ENCODE peak calls at places on chromosomes 7 and 10, in seven cellular contexts. R, O, K, J, D, M and L are unnamed samples. For H3K4me1, the result is how much of the 10 kb centered on the place peaks cover.

GRCh38 chr7:106518239-106518638 is 142.7 kb downstream of the CCDC71L start:
- DNase-seq in M (no peak), R (no peak), J (no peak), O (no peak), K (no peak), D (no peak), L (no peak)

GRCh38 chr10:110268931-110269640 is 35.6 kb downstream of the SMNDC1 start:
- DNase-seq in R (no peak), M (no peak), K (no peak), J (no peak), D (no peak), O (peak), L (no peak)

GRCh38 chr7:139687980-139688632 is 89.7 kb downstream of the HIPK2 start:
- DNase-seq in M (peak), J (no peak), D (peak), R (no peak), O (no peak), K (peak), L (no peak)

GRCh38 chr10:115092555-115093285 is 445 bp upstream of the ATRNL1 start:
- DNase-seq in D (peak), M (peak), R (peak), J (peak), K (no peak), O (peak), L (no peak)

GRCh38 chr7:2010101-2010500 is 222.6 kb downstream of the MAD1L1 start:
- DNase-seq in O (no peak), M (no peak), D (no peak), R (peak), J (peak), K (no peak), L (peak)

GRCh38 chr10:28890121-28890950 is 213.0 kb downstream of the BAMBI start:
- DNase-seq in D (peak), K (no peak), R (no peak), M (no peak), O (no peak), J (no peak), L (no peak)

GRCh38 chr10:128526793-128527375 is 400.7 kb upstream of the MKI67 start:
- DNase-seq in O (peak), M (no peak), J (no peak), K (no peak), D (no peak), R (no peak), L (no peak)

GRCh38 chr10:76429642-76430041 is 998.2 kb downstream of the LRMDA start:
- DNase-seq in O (no peak), M (no peak), D (no peak), K (no peak), J (no peak), R (no peak), L (no peak)

GRCh38 chr10:42768581-42769152 is 13.9 kb upstream of the BMS1 start:
- DNase-seq in K (no peak), O (no peak), R (peak), J (no peak), M (no peak), D (no peak), L (no peak)

GRCh38 chr10:103835121-103836045 is 20.0 kb downstream of the SH3PXD2A start:
- DNase-seq in J (no peak), O (peak), R (peak), K (no peak), D (no peak), M (no peak), L (peak)

GRCh38 chr10:119541459-119542356 is 811 bp downstream of the RGS10 start:
- DNase-seq in D (no peak), M (no peak), K (peak), J (peak), O (peak), R (peak), L (peak)

GRCh38 chr10:112701528-112702295 is 248.3 kb upstream of the TCF7L2 start:
- DNase-seq in D (no peak), O (no peak), K (no peak), R (no peak), J (no peak), M (no peak), L (no peak)

GRCh38 chr7:124752310-124752709 is 13.3 kb downstream of the GPR37 start:
- DNase-seq in O (no peak), D (peak), K (no peak), J (no peak), M (no peak), R (no peak), L (no peak)

GRCh38 chr7:115910541-115911164 is 119.9 kb downstream of the TFEC start:
- DNase-seq in O (no peak), R (no peak), M (peak), J (no peak), K (peak), D (peak), L (no peak)

GRCh38 chr7:116209561-116210070 is 723 bp upstream of the TES start:
- DNase-seq in R (no peak), O (no peak), K (no peak), D (peak), J (no peak), M (no peak), L (no peak)

GRCh38 chr10:106506509-106507265 is 657.8 kb downstream of the SORCS1 start:
- DNase-seq in M (peak), O (no peak), R (no peak), K (peak), D (no peak), J (no peak), L (no peak)

GRCh38 chr10:31536297-31536696 is 217.3 kb downstream of the ZEB1 start:
- DNase-seq in M (no peak), K (no peak), J (no peak), D (no peak), O (no peak), R (no peak), L (no peak)

GRCh38 chr7:98105942-98106544 is 619 bp upstream of the LMTK2 start:
- DNase-seq in K (peak), J (no peak), R (no peak), M (peak), D (no peak), O (no peak), L (no peak)

GRCh38 chr10:15455456-15455855 is 84.4 kb upstream of the FAM171A1 start:
- DNase-seq in M (no peak), R (no peak), D (peak), K (no peak), J (no peak), O (no peak), L (no peak)

GRCh38 chr10:4083509-4084003 is 298.5 kb upstream of the KLF6 start:
- DNase-seq in R (no peak), M (no peak), K (no peak), J (no peak), O (no peak), D (peak), L (no peak)

GRCh38 chr7:27143022-27143949 is at the start of gene HOXA5:
- DNase-seq in M (peak), R (peak), O (peak), D (peak), K (no peak), J (peak), L (no peak)

GRCh38 chr10:184911-185310 is 49.7 kb downstream of the ZMYND11 start:
- DNase-seq in O (no peak), K (peak), D (no peak), J (no peak), R (no peak), M (peak), L (no peak)

GRCh38 chr7:137006293-137006692 is 137.8 kb downstream of the CHRM2 start:
- DNase-seq in K (peak), O (peak), R (no peak), M (no peak), J (no peak), D (no peak), L (no peak)

GRCh38 chr7:41955475-41956243 is 252.8 kb upstream of the INHBA start:
- DNase-seq in R (peak), K (peak), D (peak), J (peak), O (peak), M (peak), L (peak)

GRCh38 chr7:133649593-133649992 is 396.7 kb downstream of the EXOC4 start:
- DNase-seq in O (no peak), D (no peak), M (no peak), J (no peak), K (no peak), R (no peak), L (no peak)

GRCh38 chr10:127550861-127551260 is 1.8 kb downstream of the NPS start:
- DNase-seq in D (no peak), R (no peak), K (peak), J (no peak), M (no peak), O (no peak), L (no peak)

GRCh38 chr7:148327379-148327778 is 263.2 kb upstream of the C7orf33 start:
- DNase-seq in K (peak), M (peak), D (peak), O (no peak), J (no peak), R (no peak), L (no peak)

GRCh38 chr7:15140431-15140830 is 237.9 kb upstream of the DGKB start:
- DNase-seq in R (no peak), K (no peak), D (no peak), M (no peak), O (no peak), J (no peak), L (no peak)

GRCh38 chr7:134374791-134375190 is 58.1 kb upstream of the SLC35B4 start:
- DNase-seq in O (no peak), J (no peak), R (no peak), M (no peak), K (no peak), D (no peak), L (no peak)

GRCh38 chr7:151553356-151553755 is 33.7 kb upstream of the RHEB start:
- DNase-seq in D (no peak), K (no peak), J (no peak), O (no peak), R (no peak), M (no peak), L (no peak)

GRCh38 chr7:45644237-45644636 is 70.1 kb downstream of the ADCY1 start:
- DNase-seq in R (no peak), J (no peak), M (no peak), D (no peak), K (no peak), O (no peak), L (no peak)

GRCh38 chr10:129950651-129951050 is 13.4 kb downstream of the EBF3 start:
- DNase-seq in O (no peak), D (no peak), K (no peak), R (no peak), J (no peak), M (no peak), L (no peak)

GRCh38 chr10:58734116-58734515 is 221.4 kb downstream of the BICC1 start:
- DNase-seq in D (no peak), M (no peak), R (no peak), K (no peak), J (no peak), O (no peak), L (no peak)

GRCh38 chr7:73341877-73342276 is 13.9 kb downstream of the FKBP6 start:
- DNase-seq in K (peak), R (no peak), J (no peak), M (peak), D (peak), O (no peak), L (no peak)

GRCh38 chr10:86931872-86932271 is 25.5 kb downstream of the MMRN2 start:
- DNase-seq in D (no peak), M (no peak), K (peak), J (no peak), R (no peak), O (no peak), L (no peak)

GRCh38 chr7:44963526-44964290 is 15.1 kb downstream of the MYO1G start:
- DNase-seq in J (peak), O (no peak), K (no peak), R (peak), D (no peak), M (no peak), L (no peak)

GRCh38 chr7:76329479-76329878 is 27.0 kb downstream of the HSPB1 start:
- DNase-seq in K (no peak), J (no peak), R (peak), O (no peak), D (no peak), M (no peak), L (no peak)

DNA sequence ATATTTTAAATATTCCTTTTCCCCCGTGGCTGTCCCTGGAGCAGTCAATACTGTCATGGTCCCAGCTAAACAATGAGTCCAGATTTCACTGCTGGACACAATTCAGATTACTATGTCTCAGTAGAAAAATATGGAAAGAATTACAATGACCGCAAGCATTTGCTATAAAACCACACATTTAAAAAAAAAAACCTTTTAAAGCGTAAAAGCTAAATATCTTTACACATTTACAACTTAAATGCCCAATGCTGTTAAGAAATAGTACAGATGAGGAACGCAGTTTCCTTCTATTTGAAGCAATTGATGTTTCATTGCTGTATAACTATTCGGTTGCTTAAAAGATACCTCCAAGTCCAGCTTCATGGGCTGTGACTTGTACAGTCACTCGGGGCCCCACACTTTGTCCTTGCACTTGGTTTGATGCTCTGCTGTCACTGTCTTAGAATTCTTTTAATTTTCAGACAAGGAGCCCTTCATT is 530.0 kb upstream of the FZD8 start:
- DNase-seq in J (no peak), O (no peak), R (no peak), M (peak), D (no peak), K (peak), L (no peak)
- H3K4me3 ChIP-seq in J (no peak), O (no peak), R (no peak), M (peak), D (no peak), K (peak), L (no peak)

GRCh38 chr10:68331455-68332258 is at the start of gene HNRNPH3:
- DNase-seq in J (peak), K (peak), O (peak), M (peak), R (peak), D (peak), L (peak)
- H3K4me1 ChIP-seq in J (half or more), K (under half), O (under half), M (under half), R (under half), D (under half), L (half or more)

DNA sequence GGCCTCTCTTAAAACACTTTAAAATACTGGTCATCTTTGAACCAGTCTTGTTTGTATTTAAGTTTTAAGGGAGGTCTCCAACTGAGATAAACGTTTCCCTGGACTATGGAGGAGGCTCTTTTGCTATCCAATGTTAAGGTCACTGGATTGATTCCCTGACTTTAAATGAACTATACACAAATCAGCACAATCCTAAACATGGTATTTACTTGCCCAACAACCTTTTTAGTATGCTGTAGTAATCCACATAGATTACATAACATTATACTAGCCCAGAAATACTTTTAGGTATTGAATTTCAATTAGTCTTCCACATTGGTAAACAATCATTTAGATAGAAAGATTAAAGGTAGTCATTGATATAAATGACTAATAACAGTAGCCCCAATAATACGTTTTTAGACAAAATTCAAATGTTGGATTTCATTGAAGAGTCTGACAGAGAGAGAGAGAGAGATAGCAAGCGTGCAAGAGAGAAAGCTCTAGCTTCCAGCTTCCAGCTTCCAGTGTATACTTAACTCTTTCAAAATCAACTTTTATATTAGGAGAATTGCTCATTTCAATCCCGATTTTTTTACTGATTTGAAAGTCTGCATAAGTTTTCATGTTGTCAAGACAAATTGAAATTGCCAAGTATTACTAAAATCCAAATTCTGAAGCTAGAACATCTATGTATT is 155.9 kb downstream of the DOCK4 start:
- DNase-seq in K (no peak), M (no peak), R (no peak), O (no peak), D (no peak), J (no peak), L (no peak)
- H3K27ac ChIP-seq in K (no peak), M (no peak), R (no peak), O (no peak), D (no peak), J (peak), L (no peak)

GRCh38 chr10:26861326-26861998 is 704 bp upstream of the ABI1 start:
- DNase-seq in K (no peak), J (no peak), M (no peak), O (no peak), R (no peak), D (no peak), L (no peak)
- H3K4me3 ChIP-seq in K (peak), J (peak), M (no peak), O (no peak), R (no peak), D (no peak), L (peak)

DNA sequence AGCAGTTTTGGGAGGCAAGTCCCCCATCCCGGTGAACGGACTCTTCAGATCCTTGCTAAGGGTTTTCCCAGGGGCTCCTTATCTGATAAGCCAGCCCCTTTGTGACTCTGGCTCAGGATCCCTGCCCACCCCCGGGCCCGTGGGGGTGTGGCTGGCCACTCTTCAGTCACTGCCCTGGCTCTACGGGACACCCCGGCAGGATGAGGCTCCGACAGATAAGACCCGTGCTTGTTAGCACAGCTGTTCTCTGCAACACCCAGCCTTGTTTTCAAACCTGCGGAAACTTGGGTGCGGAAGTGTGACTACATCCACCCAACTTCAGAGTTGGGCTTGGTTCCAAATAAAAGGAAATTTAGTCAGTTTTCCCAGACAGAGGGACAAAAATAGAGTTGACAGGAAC is 66.7 kb upstream of the PODXL start:
- DNase-seq in D (peak), K (no peak), R (no peak), M (no peak), O (peak), J (no peak), L (peak)
- H3K4me1 ChIP-seq in D (under half), K (half or more), R (under half), M (under half), O (under half), J (under half), L (half or more)

GRCh38 chr7:95209778-95210177 is 114.6 kb downstream of the PON1 start:
- DNase-seq in M (no peak), K (no peak), R (no peak), D (no peak), O (no peak), J (no peak), L (no peak)
- H3K27ac ChIP-seq in M (no peak), K (no peak), R (no peak), D (no peak), O (no peak), J (no peak), L (no peak)

GRCh38 chr7:100852048-100852872 is at the start of gene SLC12A9:
- DNase-seq in M (peak), J (peak), D (peak), O (peak), K (peak), R (peak), L (peak)
- H3K4me3 ChIP-seq in M (peak), J (peak), D (peak), O (peak), K (peak), R (peak), L (peak)